ENCODE peak calls at places on chromosomes 13 and 19, in four cellular contexts. Y, Q, Z and I are unnamed samples.

GRCh38 chr19:39444598-39445257 is 654 bp upstream of the SUPT5H start:
- DNase-seq in Q (no peak), Y (no peak), Z (no peak), I (peak)

GRCh38 chr13:30159446-30159839 is 147.9 kb downstream of the KATNAL1 start:
- DNase-seq in Y (no peak), Q (no peak), Z (peak), I (no peak)

GRCh38 chr13:30463820-30464495 is 1.8 kb downstream of the HMGB1 start:
- DNase-seq in Z (no peak), Y (no peak), Q (peak), I (peak)

GRCh38 chr19:47145639-47146486 is 15.2 kb downstream of the SAE1 start:
- DNase-seq in Y (no peak), Z (no peak), Q (no peak), I (no peak)

GRCh38 chr19:40908981-40909380 is 26.9 kb upstream of the CYP2A7 start:
- DNase-seq in Z (no peak), Q (no peak), Y (no peak), I (peak)

GRCh38 chr13:79423801-79424642 is 18.0 kb upstream of the RBM26 start:
- DNase-seq in Z (no peak), Y (peak), Q (no peak), I (no peak)

GRCh38 chr13:68099616-68100015 is 869.5 kb upstream of the PCDH9 start:
- DNase-seq in Q (no peak), Z (peak), Y (peak), I (no peak)

GRCh38 chr13:43994999-43995859 is 115.5 kb downstream of the LACC1 start:
- DNase-seq in Q (no peak), Z (no peak), Y (no peak), I (no peak)

GRCh38 chr13:59658736-59659330 is 504.9 kb downstream of the DIAPH3 start:
- DNase-seq in Q (no peak), Y (no peak), Z (no peak), I (no peak)

DNA sequence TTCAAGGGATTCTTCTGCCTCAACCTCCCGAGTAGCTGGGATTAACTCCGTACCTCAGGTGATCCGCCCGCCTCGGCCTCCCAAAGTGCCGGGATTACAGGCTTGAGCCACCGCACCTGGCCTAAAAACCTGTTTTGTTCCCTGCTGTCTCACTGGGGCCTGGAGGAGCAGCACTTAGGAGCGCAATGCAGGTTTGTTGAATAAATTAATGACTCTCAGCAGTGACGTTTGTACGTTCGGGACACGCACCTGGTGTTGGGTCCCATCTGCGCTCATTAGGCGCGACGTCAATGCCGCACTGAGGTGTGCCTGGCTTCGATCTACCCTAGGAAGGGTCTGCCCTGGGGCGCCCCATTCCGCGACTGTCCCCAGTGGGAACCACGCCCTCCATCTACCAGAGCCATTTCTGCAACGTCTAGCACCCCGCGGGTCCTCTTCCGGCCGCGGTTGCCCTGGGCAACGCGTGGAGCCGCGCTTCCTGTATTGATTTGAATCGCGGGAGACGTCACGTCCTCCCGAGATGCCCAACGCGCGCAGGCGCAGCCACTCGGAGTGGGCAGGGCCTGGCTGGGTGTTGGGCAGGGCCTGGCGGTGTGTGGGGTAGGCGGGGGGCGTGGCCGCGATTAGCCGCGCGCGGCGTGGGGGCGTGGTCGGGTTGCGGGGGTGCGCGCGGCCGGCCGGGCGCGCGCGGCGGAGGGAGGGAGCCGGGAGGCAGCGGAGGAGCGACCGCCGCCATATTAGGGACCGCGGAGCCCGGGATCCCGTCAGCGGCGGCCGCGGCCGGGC is at the start of gene FZR1:
- DNase-seq in Q (peak), Y (peak), Z (peak), I (peak)
- TF ChIP-seq POLR2A in Q (peak), Y (peak), Z (peak), I (no peak)

DNA sequence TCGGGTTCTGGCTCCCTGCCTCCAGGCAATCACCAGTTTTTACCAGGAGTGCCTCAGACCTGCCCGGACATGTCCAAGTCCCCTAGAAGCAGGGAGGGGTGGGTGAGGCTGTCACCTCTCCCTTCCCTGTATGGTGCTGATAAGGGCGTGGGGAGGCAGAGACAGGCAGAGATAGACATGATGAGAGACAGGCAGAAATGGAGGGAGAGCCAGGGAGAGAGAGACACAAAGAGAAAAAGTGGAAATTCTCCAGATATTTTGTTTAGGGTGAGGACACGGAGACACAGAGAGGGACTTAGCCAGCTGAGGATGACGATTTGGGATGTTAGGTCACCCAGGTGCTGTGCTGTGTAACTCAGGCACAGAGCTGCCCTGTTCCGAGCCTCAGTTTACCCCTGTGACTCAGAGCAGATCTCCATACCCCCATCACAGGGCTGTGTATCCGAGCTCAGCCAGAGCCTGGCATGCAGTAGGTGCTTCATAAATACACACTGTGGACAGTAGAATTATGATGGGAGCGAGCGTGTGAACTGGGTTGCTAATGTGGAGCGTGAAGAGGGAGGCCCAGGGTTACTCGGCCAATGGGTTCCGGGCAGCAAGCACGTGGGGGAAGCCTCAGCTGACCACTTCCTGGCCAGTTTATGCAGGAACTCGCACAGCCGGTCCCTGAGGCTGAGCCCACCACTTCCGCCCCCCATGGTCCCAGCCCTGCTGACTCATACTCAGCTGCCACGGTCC is 11.9 kb upstream of the GDF15 start:
- DNase-seq in Y (peak), Q (peak), Z (peak), I (peak)
- TF ChIP-seq POLR2A in Y (no peak), Q (no peak), Z (no peak), I (no peak)

GRCh38 chr19:2170987-2171348 is 7.2 kb downstream of the DOT1L start:
- DNase-seq in Y (no peak), Q (no peak), Z (no peak), I (no peak)

GRCh38 chr19:2173841-2174577 is 10.3 kb downstream of the DOT1L start:
- DNase-seq in Z (no peak), Y (no peak), Q (no peak), I (no peak)

GRCh38 chr19:2171349-2172145 is 7.8 kb downstream of the DOT1L start:
- DNase-seq in Q (peak), Z (no peak), Y (no peak), I (peak)

GRCh38 chr19:2175742-2176141 is 12.0 kb downstream of the DOT1L start:
- DNase-seq in Z (no peak), Q (no peak), Y (no peak), I (no peak)

GRCh38 chr19:2173388-2173787 is 9.7 kb downstream of the DOT1L start:
- DNase-seq in Y (no peak), Z (no peak), Q (no peak), I (no peak)
- TF ChIP-seq POLR2A in Y (no peak), Z (no peak), Q (no peak), I (no peak)

DNA sequence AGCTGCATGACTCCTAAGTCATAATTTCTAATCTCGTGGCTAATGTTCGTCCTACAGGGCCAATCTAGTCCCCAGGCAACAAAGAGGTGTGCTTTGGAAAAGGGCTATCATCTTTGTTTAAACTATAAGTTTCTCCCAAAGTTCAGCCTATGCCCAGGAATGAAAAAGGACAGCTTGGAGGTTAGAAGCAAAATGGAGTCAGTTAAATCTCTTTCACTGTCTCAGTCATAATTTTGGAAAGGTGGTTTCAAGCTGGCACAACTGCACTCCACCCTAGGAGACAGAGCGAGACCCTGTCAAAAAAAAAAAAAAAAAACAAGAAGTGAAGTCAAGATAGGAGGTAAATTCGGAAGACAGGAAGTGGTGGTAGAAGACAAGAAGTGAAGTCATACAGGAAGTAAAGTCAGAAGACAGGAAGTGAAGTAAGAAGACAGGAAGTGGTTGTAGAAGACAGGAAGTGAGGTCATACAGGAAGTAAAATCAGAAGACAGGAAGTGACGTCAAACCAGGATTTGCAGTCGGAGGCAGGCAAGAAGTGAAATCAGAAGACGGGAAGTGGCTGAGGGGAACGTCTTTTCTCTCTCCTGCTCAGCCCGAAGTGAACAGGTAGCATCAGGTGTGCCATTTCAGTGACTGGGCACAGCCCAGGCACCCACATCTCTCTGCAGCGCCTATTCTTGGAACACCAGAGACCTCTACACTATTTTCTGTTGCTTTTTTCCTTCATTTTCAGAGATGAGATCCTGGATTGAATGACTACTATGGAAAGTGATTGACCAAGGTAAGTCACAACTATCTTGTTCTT is 32.2 kb downstream of the GP6 start:
- DNase-seq in Z (peak), Q (no peak), Y (peak), I (no peak)
- TF ChIP-seq POLR2A in Z (no peak), Q (no peak), Y (peak), I (no peak)